ENCODE peak calls at places on chromosomes 2 and 18, in four cellular contexts. X is astrocyte of the spinal cord, V is heart left ventricle, T is GM23338. D is an unnamed sample.

GRCh38 chr2:123359636-123360035 is 665.5 kb upstream of the CNTNAP5 start:
- DNase-seq in V (no peak), X (no peak), T (no peak), D (no peak)

GRCh38 chr18:44537521-44537920 is 143.2 kb upstream of the SETBP1 start:
- DNase-seq in V (no peak), T (no peak), X (peak), D (no peak)

GRCh38 chr2:75324716-75325291 is 125.5 kb upstream of the TACR1 start:
- DNase-seq in V (no peak), T (no peak), X (no peak), D (no peak)

GRCh38 chr2:24359701-24360049 is 661 bp downstream of the ITSN2 start:
- DNase-seq in X (peak), T (peak), V (peak), D (no peak)

GRCh38 chr18:61542596-61542995 is 209.4 kb downstream of the CDH20 start:
- DNase-seq in V (no peak), T (no peak), X (no peak), D (no peak)

GRCh38 chr2:200786423-200786822 is 25.3 kb upstream of the BZW1 start:
- DNase-seq in V (no peak), X (peak), T (no peak), D (no peak)

GRCh38 chr2:134365356-134365755 is 111.5 kb downstream of the MGAT5 start:
- DNase-seq in X (no peak), T (peak), V (no peak), D (no peak)

GRCh38 chr18:24868760-24869237 is 408.4 kb downstream of the HRH4 start:
- DNase-seq in X (peak), V (no peak), T (no peak), D (no peak)

GRCh38 chr2:240997141-240997855 is 1.1 kb upstream of the SNED1 start:
- DNase-seq in T (no peak), V (peak), X (peak), D (no peak)

GRCh38 chr2:39913648-39914456 is 134.8 kb upstream of the THUMPD2 start:
- DNase-seq in V (no peak), X (peak), T (peak), D (no peak)

GRCh38 chr2:160338891-160339290 is 138.8 kb upstream of the ITGB6 start:
- DNase-seq in V (peak), X (no peak), T (no peak), D (no peak)

GRCh38 chr2:142112648-142113278 is 18.1 kb downstream of the LRP1B start:
- DNase-seq in V (no peak), X (peak), T (peak), D (no peak)

GRCh38 chr2:13255485-13255884 is 538.7 kb downstream of the TRIB2 start:
- DNase-seq in V (no peak), X (no peak), T (no peak), D (no peak)

GRCh38 chr2:236554629-236555282 is 14.9 kb upstream of the ACKR3 start:
- DNase-seq in V (no peak), X (no peak), T (no peak), D (no peak)

GRCh38 chr18:68839701-68840100 is 41.8 kb downstream of the CCDC102B start:
- DNase-seq in V (no peak), X (no peak), T (no peak), D (no peak)

GRCh38 chr2:9206991-9207640 is 504 bp downstream of the ASAP2 start:
- DNase-seq in T (peak), V (no peak), X (peak), D (no peak)

GRCh38 chr2:3449106-3449505 is 69.6 kb downstream of the TRAPPC12 start:
- DNase-seq in V (no peak), X (peak), T (no peak), D (no peak)

GRCh38 chr18:6997802-6998201 is 119.8 kb downstream of the LAMA1 start:
- DNase-seq in V (no peak), T (no peak), X (no peak), D (no peak)

GRCh38 chr2:128155970-128156369 is 65.0 kb downstream of the UGGT1 start:
- DNase-seq in V (no peak), T (no peak), X (no peak), D (no peak)

GRCh38 chr2:26401739-26402541 is at the start of gene DRC1:
- DNase-seq in X (peak), T (peak), V (peak), D (peak)

GRCh38 chr2:227480528-227480927 is 8.6 kb downstream of the AGFG1 start:
- DNase-seq in X (no peak), T (no peak), V (no peak), D (no peak)

GRCh38 chr2:59449264-59449663 is 1104.2 kb downstream of the BCL11A start:
- DNase-seq in V (no peak), T (peak), X (no peak), D (no peak)
- TF ChIP-seq CTCF in V (peak), T (peak), X (no peak), D (peak)

GRCh38 chr2:188974184-188974583 is at the start of gene COL3A1:
- DNase-seq in T (no peak), X (peak), V (peak), D (no peak)

GRCh38 chr2:188979119-188979729 is 5.1 kb downstream of the COL3A1 start:
- DNase-seq in V (no peak), T (no peak), X (no peak), D (no peak)

GRCh38 chr2:188978291-188979081 is 4.3 kb downstream of the COL3A1 start:
- DNase-seq in V (no peak), X (peak), T (peak), D (no peak)

GRCh38 chr2:188975497-188976102 is 1.4 kb downstream of the COL3A1 start:
- DNase-seq in T (peak), X (peak), V (peak), D (no peak)

GRCh38 chr2:188976545-188977268 is 2.5 kb downstream of the COL3A1 start:
- DNase-seq in T (no peak), V (no peak), X (peak), D (no peak)
- TF ChIP-seq CTCF in T (peak), V (peak), X (peak), D (no peak)

GRCh38 chr18:48538531-48539405 is at the start of gene CTIF:
- DNase-seq in T (peak), X (peak), V (peak), D (peak)
- TF ChIP-seq CTCF in T (no peak), X (no peak), V (no peak), D (no peak)

GRCh38 chr2:234611209-234611608 is 114.3 kb upstream of the ARL4C start:
- DNase-seq in T (peak), V (no peak), X (no peak), D (no peak)
- TF ChIP-seq CTCF in T (peak), V (peak), X (peak), D (no peak)

GRCh38 chr2:199462167-199462976 is 4.6 kb upstream of the SATB2 start:
- DNase-seq in V (no peak), T (peak), X (no peak), D (no peak)

GRCh38 chr2:199464614-199465352 is 7.0 kb upstream of the SATB2 start:
- DNase-seq in T (no peak), X (no peak), V (no peak), D (no peak)

GRCh38 chr2:199465390-199465789 is 7.7 kb upstream of the SATB2 start:
- DNase-seq in V (no peak), T (no peak), X (no peak), D (no peak)

GRCh38 chr2:199463000-199463692 is 5.4 kb upstream of the SATB2 start:
- DNase-seq in X (peak), V (peak), T (peak), D (peak)

DNA sequence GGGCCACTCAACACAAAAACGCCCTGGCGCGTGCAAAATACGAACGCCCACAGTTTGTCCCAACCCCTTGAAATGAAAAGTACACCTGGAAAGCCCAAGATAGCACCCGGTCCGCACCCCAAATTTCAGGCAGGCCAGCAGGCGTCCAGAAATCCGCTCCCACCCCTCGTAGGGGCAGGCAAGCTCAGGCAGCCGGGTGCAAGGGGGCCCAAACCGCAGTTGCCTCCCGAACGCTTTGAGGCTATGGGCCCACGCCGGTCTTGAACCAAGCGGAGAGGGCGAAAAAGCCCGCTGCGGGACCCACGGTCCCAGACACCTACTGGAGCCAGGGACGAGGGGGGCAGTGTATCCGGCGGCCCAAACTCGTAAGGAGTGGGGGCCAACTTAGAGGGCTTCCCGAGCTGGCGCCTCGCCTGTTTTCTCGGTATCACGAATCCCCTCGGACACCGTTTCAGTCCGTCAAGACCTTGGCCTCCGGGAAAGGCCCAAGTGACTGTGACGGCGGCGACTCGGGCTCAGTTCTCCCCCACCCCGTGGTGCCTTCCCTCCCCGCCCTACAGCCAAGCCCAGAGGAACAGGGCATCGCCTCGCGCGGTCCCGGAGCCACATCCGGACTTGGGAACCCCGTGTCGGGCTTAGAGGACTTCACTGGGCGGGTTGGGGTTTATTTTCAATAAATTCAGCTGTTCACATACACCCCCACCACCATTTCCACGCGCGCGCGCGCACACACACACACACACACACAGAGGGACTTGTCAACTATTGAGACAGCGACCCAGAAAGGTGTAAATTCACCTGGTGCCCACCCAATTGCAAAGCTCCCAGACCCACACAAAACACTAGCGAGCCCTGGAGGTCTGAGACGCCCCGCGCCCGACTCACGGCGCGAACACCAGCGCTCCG is 6.2 kb upstream of the SATB2 start:
- DNase-seq in X (no peak), V (no peak), T (peak), D (no peak)
- TF ChIP-seq CTCF in X (no peak), V (no peak), T (no peak), D (no peak)

D was measured in D721Med.